ENCODE peak calls at places on chromosomes 12 and 14, in four cellular contexts. J is K562, D is H1, X is HepG2. A is an unnamed sample.

GRCh38 chr12:78929075-78929418 is 64.5 kb downstream of the SYT1 start:
- DNase-seq in J (no peak), D (no peak), X (no peak), A (peak)

GRCh38 chr12:111122458-111122878 is 202.1 kb upstream of the MYL2 start:
- DNase-seq in X (no peak), D (no peak), J (no peak), A (no peak)

GRCh38 chr12:26749781-26750180 is 83.2 kb downstream of the ITPR2 start:
- DNase-seq in X (no peak), J (no peak), D (no peak), A (no peak)

GRCh38 chr14:103861413-103862392 is 14.3 kb upstream of the PPP1R13B start:
- DNase-seq in J (no peak), X (no peak), D (no peak), A (no peak)

GRCh38 chr12:18135509-18135908 is 45.5 kb upstream of the RERGL start:
- DNase-seq in J (no peak), X (no peak), D (no peak), A (no peak)

GRCh38 chr14:65356327-65356836 is 56.1 kb upstream of the FUT8 start:
- DNase-seq in D (peak), X (peak), J (no peak), A (peak)

GRCh38 chr12:53205747-53206146 is 1.3 kb downstream of the ITGB7 start:
- DNase-seq in J (no peak), D (no peak), X (no peak), A (no peak)

GRCh38 chr12:108603743-108604142 is 5.9 kb upstream of the TMEM119 start:
- DNase-seq in X (no peak), D (no peak), J (no peak), A (no peak)

GRCh38 chr14:100058777-100059432 is 6.3 kb upstream of the EVL start:
- DNase-seq in X (no peak), D (no peak), J (no peak), A (no peak)

GRCh38 chr14:93775744-93776143 is 12.5 kb downstream of the PRIMA1 start:
- DNase-seq in J (peak), X (no peak), D (no peak), A (no peak)

GRCh38 chr14:102342238-102342637 is 20.5 kb downstream of the CINP start:
- DNase-seq in D (no peak), X (no peak), J (no peak), A (no peak)

GRCh38 chr12:4151362-4152121 is 122.0 kb upstream of the CCND2 start:
- DNase-seq in J (no peak), D (no peak), X (no peak), A (no peak)

GRCh38 chr12:45130881-45131281 is 80.0 kb upstream of the DBX2 start:
- DNase-seq in X (peak), J (peak), D (peak), A (peak)

GRCh38 chr12:94779520-94779919 is 129.2 kb upstream of the TMCC3 start:
- DNase-seq in J (no peak), D (no peak), X (no peak), A (no peak)

GRCh38 chr12:25054783-25055144 is 105.9 kb upstream of the BCAT1 start:
- DNase-seq in J (no peak), X (no peak), D (no peak), A (no peak)

GRCh38 chr12:131116437-131117117 is 162.9 kb downstream of the ADGRD1 start:
- DNase-seq in D (no peak), J (no peak), X (no peak), A (no peak)

GRCh38 chr12:57001448-57001906 is 4.9 kb downstream of the ZBTB39 start:
- DNase-seq in D (peak), X (peak), J (peak), A (peak)

GRCh38 chr14:75094896-75095295 is 25.5 kb downstream of the ZC2HC1C start:
- DNase-seq in D (no peak), X (no peak), J (no peak), A (no peak)

GRCh38 chr14:50451854-50452253 is 55.2 kb upstream of the CDKL1 start:
- DNase-seq in J (no peak), D (no peak), X (no peak), A (no peak)

GRCh38 chr14:86404425-86404824 is 874.5 kb downstream of the FLRT2 start:
- DNase-seq in D (no peak), J (no peak), X (peak), A (no peak)

GRCh38 chr14:90452366-90452765 is 55.5 kb downstream of the CALM1 start:
- DNase-seq in J (no peak), X (no peak), D (no peak), A (no peak)

GRCh38 chr14:34081576-34082136 is 130.8 kb upstream of the EGLN3 start:
- DNase-seq in D (no peak), J (no peak), X (peak), A (peak)

GRCh38 chr12:5222011-5222461 is 178.4 kb downstream of the KCNA5 start:
- DNase-seq in J (no peak), X (no peak), D (no peak), A (no peak)

GRCh38 chr12:8156845-8157244 is at the start of gene ZNF705A:
- DNase-seq in D (no peak), J (no peak), X (peak), A (no peak)

GRCh38 chr14:78519863-78520262 is 349.7 kb downstream of the NRXN3 start:
- DNase-seq in D (peak), J (peak), X (peak), A (no peak)

GRCh38 chr14:60250318-60251035 is 1.5 kb downstream of the PPM1A start:
- DNase-seq in D (no peak), X (peak), J (no peak), A (peak)

GRCh38 chr12:51048601-51049369 is 658 bp downstream of the LETMD1 start:
- DNase-seq in J (no peak), D (no peak), X (no peak), A (no peak)

GRCh38 chr14:89429206-89430091 is 12.4 kb upstream of the FOXN3 start:
- DNase-seq in X (no peak), D (no peak), J (no peak), A (no peak)

GRCh38 chr12:106248177-106248848 is 493 bp upstream of the CKAP4 start:
- DNase-seq in D (no peak), X (peak), J (no peak), A (no peak)

GRCh38 chr14:34436118-34436905 is 25.7 kb downstream of the SPTSSA start:
- DNase-seq in X (peak), D (no peak), J (no peak), A (no peak)

GRCh38 chr12:111766608-111767361 is at the start of gene ALDH2:
- DNase-seq in X (peak), D (peak), J (peak), A (peak)

GRCh38 chr12:25382311-25383106 is 131.8 kb upstream of the KRAS start:
- DNase-seq in D (no peak), J (no peak), X (no peak), A (no peak)

GRCh38 chr12:132523576-132524331 is 33.8 kb downstream of the FBRSL1 start:
- DNase-seq in J (peak), D (no peak), X (peak), A (no peak)

GRCh38 chr12:78981-79380 is 12.4 kb downstream of the IQSEC3 start:
- DNase-seq in X (no peak), J (no peak), D (no peak), A (no peak)

GRCh38 chr12:128810182-128811127 is 13.3 kb downstream of the SLC15A4 start:
- DNase-seq in X (no peak), D (no peak), J (no peak), A (no peak)

DNA sequence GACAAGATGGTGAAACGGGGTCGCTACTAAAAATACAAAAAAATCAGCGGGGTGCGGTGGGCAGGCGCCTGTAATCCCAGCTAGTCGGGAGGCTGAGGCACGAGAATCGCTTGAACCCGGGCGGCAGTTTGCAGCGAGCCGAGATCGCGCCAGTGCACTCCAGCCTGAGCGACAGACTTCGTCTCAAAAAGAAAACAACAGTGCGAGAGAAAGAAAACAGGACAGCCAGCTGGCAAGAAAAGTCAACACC is 633 bp upstream of the RNU4-2 start:
- DNase-seq in J (no peak), X (no peak), D (no peak), A (no peak)
- TF ChIP-seq CTCF in J (no peak), X (no peak), D (no peak), A (no peak)

GRCh38 chr12:67534671-67535070 is 113.9 kb upstream of the DYRK2 start:
- DNase-seq in D (no peak), J (no peak), X (no peak), A (no peak)
- TF ChIP-seq FOSL1 in D (no peak), J (no peak), X (no peak), A (no peak)

DNA sequence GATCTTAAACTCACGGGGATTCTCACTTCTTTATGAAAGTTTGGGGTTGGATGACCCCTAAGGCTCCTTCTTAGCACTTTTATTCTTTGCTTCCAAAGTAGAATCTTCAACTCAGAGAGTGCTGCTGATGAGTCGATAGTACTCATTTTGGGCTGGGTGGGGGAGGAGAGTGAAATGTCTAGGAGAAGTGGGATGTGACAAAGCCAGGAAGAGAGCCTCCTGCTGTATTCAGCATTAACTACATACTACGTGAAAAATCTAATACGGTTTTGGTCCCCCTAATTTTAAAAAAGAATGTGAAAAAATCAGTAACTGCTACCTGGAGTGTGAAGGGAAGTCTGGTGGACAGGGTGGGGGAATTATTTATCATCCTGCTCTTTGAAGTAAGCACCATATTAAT is 148.3 kb downstream of the SAMD4A start:
- DNase-seq in J (no peak), D (no peak), X (no peak), A (peak)
- TF ChIP-seq CTCF in J (peak), D (no peak), X (no peak), A (no peak)

DNA sequence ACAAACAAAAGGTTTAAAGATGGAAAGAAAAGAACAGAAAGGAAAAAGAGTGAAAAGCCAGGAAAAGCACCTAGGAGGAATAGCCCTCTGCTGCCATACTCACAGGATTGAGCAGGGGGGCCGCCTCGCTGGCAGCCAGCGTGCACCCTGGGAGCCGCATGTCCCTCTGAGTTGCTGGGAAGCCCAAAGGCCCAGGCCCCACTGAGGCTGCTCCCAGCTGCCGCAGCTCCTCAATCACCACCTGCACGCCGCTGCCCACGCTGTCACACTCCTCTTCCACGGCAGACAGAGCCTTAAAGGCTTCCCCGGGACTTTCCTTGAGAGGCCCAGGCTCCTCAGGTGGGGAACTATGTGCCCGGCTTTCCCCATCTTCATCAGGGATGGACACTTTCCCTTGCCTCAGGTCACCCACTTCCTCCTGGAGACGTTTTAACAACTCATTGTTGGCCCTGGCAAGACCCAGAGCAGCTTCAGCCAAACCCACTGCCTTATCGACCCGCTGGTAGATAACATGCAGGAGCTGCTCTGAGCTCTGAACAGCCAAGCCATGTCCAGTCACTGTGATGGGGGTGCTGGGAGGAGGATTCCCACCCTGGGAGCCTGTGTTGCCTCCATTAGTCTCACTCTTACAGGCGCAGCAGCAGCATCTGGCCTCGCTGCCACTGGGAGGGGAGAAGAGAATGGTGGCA is 11.5 kb downstream of the C14orf93 start:
- DNase-seq in J (no peak), D (no peak), X (no peak), A (no peak)
- TF ChIP-seq FOSL1 in J (no peak), D (no peak), X (no peak), A (no peak)

GRCh38 chr14:29548948-29549370 is 378.7 kb downstream of the PRKD1 start:
- DNase-seq in D (no peak), J (peak), X (peak), A (peak)
- TF ChIP-seq CTCF in D (peak), J (peak), X (peak), A (peak)

DNA sequence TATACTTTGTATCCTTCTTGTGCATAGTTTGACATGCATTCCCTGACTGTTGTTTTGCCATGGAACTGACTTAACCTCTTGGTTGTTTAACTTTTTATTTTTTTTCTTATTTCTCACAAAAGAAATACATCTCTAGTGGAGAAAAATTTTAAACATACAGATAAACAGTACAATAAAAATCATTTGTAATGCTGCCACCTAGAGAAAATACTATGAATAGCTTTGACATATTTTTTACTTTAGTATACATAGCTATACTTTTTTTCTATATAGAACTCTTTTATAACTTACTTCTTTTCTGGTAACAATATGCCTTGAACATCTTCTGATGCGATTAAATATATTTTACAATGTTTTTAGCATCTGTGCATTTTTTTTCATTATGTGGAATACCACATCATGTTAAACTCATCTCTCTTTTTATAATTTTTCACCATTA is 184.5 kb downstream of the AKAP6 start:
- DNase-seq in X (no peak), J (no peak), D (no peak), A (no peak)
- TF ChIP-seq FOSL1 in X (no peak), J (no peak), D (no peak), A (no peak)